ENCODE peak calls at places on chromosomes 3 and 15, in seven cellular contexts. One of them, this sample, is unnamed.

GRCh38 chr15:98799461-98799971 is 151.2 kb downstream of the IGF1R start:
- DNase-seq in tibial nerve: no peak
- DNase-seq in IMR-90: peak; percentile 8
- DNase-seq in stomach: no peak
- DNase-seq in endodermal cell: peak; percentile 89
- DNase-seq in ascending aorta: no peak
- DNase-seq in astrocyte: no peak
- DNase-seq in this sample: no peak

GRCh38 chr3:37924453-37924852 is 62.8 kb downstream of the CTDSPL start:
- DNase-seq in endodermal cell: no peak
- DNase-seq in ascending aorta: no peak
- DNase-seq in astrocyte: no peak
- DNase-seq in IMR-90: peak; percentile 35
- DNase-seq in stomach: no peak
- DNase-seq in tibial nerve: no peak
- DNase-seq in this sample: no peak

GRCh38 chr15:28112962-28113361 is 13.8 kb upstream of the OCA2 start:
- DNase-seq in tibial nerve: no peak
- DNase-seq in endodermal cell: peak; percentile 10
- DNase-seq in IMR-90: no peak
- DNase-seq in astrocyte: no peak
- DNase-seq in ascending aorta: peak; percentile 52
- DNase-seq in stomach: no peak
- DNase-seq in this sample: no peak

GRCh38 chr3:38725726-38726410 is 76.4 kb upstream of the SCN5A start:
- DNase-seq in tibial nerve: no peak
- DNase-seq in endodermal cell: no peak
- DNase-seq in astrocyte: peak; percentile 33
- DNase-seq in stomach: no peak
- DNase-seq in IMR-90: peak; percentile 76
- DNase-seq in ascending aorta: no peak
- DNase-seq in this sample: no peak

GRCh38 chr15:55917881-55918296 is 75.5 kb downstream of the NEDD4 start:
- DNase-seq in endodermal cell: no peak
- DNase-seq in ascending aorta: no peak
- DNase-seq in astrocyte: peak; percentile 84
- DNase-seq in IMR-90: peak; percentile 96
- DNase-seq in tibial nerve: no peak
- DNase-seq in stomach: peak; percentile 52
- DNase-seq in this sample: peak; percentile 40

GRCh38 chr15:82944840-82945239 is 7.7 kb downstream of the HOMER2 start:
- DNase-seq in endodermal cell: no peak
- DNase-seq in astrocyte: peak; percentile 58
- DNase-seq in tibial nerve: no peak
- DNase-seq in stomach: no peak
- DNase-seq in ascending aorta: no peak
- DNase-seq in IMR-90: no peak
- DNase-seq in this sample: no peak

GRCh38 chr15:70690491-70691281 is 72.7 kb downstream of the UACA start:
- DNase-seq in endodermal cell: no peak
- DNase-seq in IMR-90: no peak
- DNase-seq in stomach: no peak
- DNase-seq in ascending aorta: no peak
- DNase-seq in astrocyte: no peak
- DNase-seq in tibial nerve: no peak
- DNase-seq in this sample: no peak

GRCh38 chr3:156820687-156821070 is 5.5 kb upstream of the LEKR1 start:
- DNase-seq in ascending aorta: no peak
- DNase-seq in tibial nerve: no peak
- DNase-seq in IMR-90: no peak
- DNase-seq in endodermal cell: no peak
- DNase-seq in astrocyte: peak; percentile 41
- DNase-seq in stomach: no peak
- DNase-seq in this sample: no peak

GRCh38 chr15:65207280-65207679 is 4.0 kb downstream of the CILP start:
- DNase-seq in tibial nerve: no peak
- DNase-seq in stomach: no peak
- DNase-seq in ascending aorta: no peak
- DNase-seq in endodermal cell: no peak
- DNase-seq in IMR-90: no peak
- DNase-seq in astrocyte: no peak
- DNase-seq in this sample: no peak

GRCh38 chr15:80906159-80906775 is 83.4 kb downstream of the MESD start:
- DNase-seq in astrocyte: peak; percentile 41
- DNase-seq in ascending aorta: no peak
- DNase-seq in stomach: no peak
- DNase-seq in tibial nerve: no peak
- DNase-seq in endodermal cell: no peak
- DNase-seq in IMR-90: peak; percentile 67
- DNase-seq in this sample: no peak

DNA sequence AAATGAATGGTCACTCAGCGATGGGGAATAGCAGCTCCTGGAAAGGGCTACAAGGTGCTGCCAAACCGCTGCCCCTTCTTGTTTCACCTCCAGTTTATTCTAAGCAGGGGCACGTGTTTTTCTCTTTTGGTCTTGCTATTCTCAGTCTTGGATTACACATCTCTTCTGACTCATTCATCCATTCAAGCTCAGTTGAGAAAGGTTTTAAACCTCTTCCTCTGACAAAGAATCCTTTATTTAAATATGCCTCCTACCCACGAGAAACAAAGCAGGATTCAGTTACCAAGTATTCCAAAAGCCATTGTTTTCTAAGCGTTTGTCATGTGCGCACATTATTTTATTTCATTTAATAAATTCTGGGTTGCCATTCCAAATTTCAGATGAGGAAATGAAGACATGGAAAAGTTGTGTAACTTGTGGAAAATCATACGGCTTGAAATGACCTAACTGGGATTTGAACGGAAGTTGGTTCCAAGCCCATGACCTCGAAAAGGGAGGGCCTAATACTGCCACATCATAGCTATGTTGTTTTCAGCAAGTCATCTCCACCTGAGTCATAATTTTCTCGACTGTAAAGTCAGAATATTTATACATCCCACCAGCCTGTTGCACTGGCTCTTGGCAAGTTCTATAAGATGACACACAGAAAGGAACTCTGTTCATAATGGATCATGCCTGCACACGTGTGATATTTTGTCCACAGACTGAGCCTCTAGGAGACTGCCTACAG is 292.0 kb upstream of the SLCO3A1 start:
- DNase-seq in astrocyte: peak; percentile 97
- DNase-seq in stomach: no peak
- DNase-seq in tibial nerve: no peak
- DNase-seq in endodermal cell: no peak
- DNase-seq in IMR-90: peak; percentile 98
- DNase-seq in ascending aorta: no peak
- DNase-seq in this sample: peak; percentile 6
- H3K27ac ChIP-seq in astrocyte: peak overlapping the region; percentile 91
- H3K27ac ChIP-seq in stomach: peak overlapping the region; percentile 60
- H3K27ac ChIP-seq in tibial nerve: peak overlapping the region; percentile 84
- H3K27ac ChIP-seq in endodermal cell: no peak overlapping the region
- H3K27ac ChIP-seq in IMR-90: peak overlapping the region; percentile 33
- H3K27ac ChIP-seq in ascending aorta: no peak overlapping the region
- H3K27ac ChIP-seq in this sample: no peak overlapping the region

GRCh38 chr3:197970588-197970987 is 10.6 kb downstream of the LMLN start:
- DNase-seq in endodermal cell: no peak
- DNase-seq in astrocyte: no peak
- DNase-seq in IMR-90: no peak
- DNase-seq in tibial nerve: no peak
- DNase-seq in stomach: no peak
- DNase-seq in ascending aorta: no peak
- DNase-seq in this sample: no peak
- H3K4me1 ChIP-seq in endodermal cell: no peaks in the 10 kb centered on the region
- H3K4me1 ChIP-seq in astrocyte: no peaks in the 10 kb centered on the region
- H3K4me1 ChIP-seq in IMR-90: no peaks in the 10 kb centered on the region
- H3K4me1 ChIP-seq in tibial nerve: no peaks in the 10 kb centered on the region
- H3K4me1 ChIP-seq in stomach: no peaks in the 10 kb centered on the region
- H3K4me1 ChIP-seq in ascending aorta: no peaks in the 10 kb centered on the region
- H3K4me1 ChIP-seq in this sample: no peaks in the 10 kb centered on the region

DNA sequence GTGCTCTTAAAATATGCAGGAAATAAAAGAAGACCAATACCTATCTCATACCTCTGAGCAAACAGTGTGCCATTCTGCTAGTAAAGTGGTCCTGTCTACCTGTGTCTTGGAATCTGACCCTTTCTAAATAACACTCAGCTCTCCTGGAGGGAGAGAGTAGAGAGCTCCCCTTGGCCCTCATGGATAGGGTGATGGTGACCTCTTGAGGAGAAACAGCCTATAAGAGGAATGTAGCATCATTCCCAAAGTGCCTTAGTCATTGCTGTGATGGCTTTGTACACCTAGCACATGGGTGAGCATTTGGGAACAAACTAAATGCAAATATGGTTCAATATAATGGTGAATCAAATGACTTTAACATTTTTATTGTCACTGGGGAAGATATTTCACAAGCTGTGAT is 10.0 kb downstream of the SNTN start:
- DNase-seq in IMR-90: no peak
- DNase-seq in stomach: no peak
- DNase-seq in astrocyte: no peak
- DNase-seq in ascending aorta: no peak
- DNase-seq in tibial nerve: no peak
- DNase-seq in endodermal cell: peak; percentile 66
- DNase-seq in this sample: peak; percentile 12
- TF ChIP-seq CTCF in IMR-90: peak; percentile 10
- TF ChIP-seq CTCF in stomach: no peak
- TF ChIP-seq CTCF in astrocyte: no peak
- TF ChIP-seq CTCF in ascending aorta: no peak
- TF ChIP-seq CTCF in tibial nerve: no peak
- TF ChIP-seq CTCF in endodermal cell: peak; percentile 73
- TF ChIP-seq CTCF in this sample: no peak

GRCh38 chr3:188390775-188391443 is 237.0 kb downstream of the LPP start:
- DNase-seq in tibial nerve: no peak
- DNase-seq in IMR-90: no peak
- DNase-seq in ascending aorta: no peak
- DNase-seq in astrocyte: no peak
- DNase-seq in endodermal cell: no peak
- DNase-seq in stomach: no peak
- DNase-seq in this sample: no peak
- H3K27ac ChIP-seq in tibial nerve: peak overlapping the region; percentile 83
- H3K27ac ChIP-seq in IMR-90: no peak overlapping the region
- H3K27ac ChIP-seq in ascending aorta: peak overlapping the region; percentile 65
- H3K27ac ChIP-seq in astrocyte: no peak overlapping the region
- H3K27ac ChIP-seq in endodermal cell: no peak overlapping the region
- H3K27ac ChIP-seq in stomach: peak overlapping the region; percentile 38
- H3K27ac ChIP-seq in this sample: no peak overlapping the region